ENCODE peak calls at places on chromosomes 4 and X, in six cellular contexts. One of them, this sample, is unnamed.

GRCh38 chr4:151641983-151642382 is 118.8 kb downstream of the GATB start:
- DNase-seq in OCI-LY7: no peak
- DNase-seq in GM20000: no peak
- DNase-seq in Panc1: no peak
- DNase-seq in foreskin fibroblast: no peak
- DNase-seq in activated B cell treated with CpG ODN at 0.5 μM for 24 hours: no peak
- DNase-seq in this sample: no peak

GRCh38 chrX:123731987-123732678 is 719 bp downstream of the THOC2 start:
- DNase-seq in OCI-LY7: no peak
- DNase-seq in GM20000: no peak
- DNase-seq in Panc1: no peak
- DNase-seq in foreskin fibroblast: no peak
- DNase-seq in activated B cell treated with CpG ODN at 0.5 μM for 24 hours: no peak
- DNase-seq in this sample: no peak

GRCh38 chrX:22698151-22698550 is 301.6 kb upstream of the DDX53 start:
- DNase-seq in OCI-LY7: no peak
- DNase-seq in GM20000: no peak
- DNase-seq in Panc1: no peak
- DNase-seq in foreskin fibroblast: no peak
- DNase-seq in activated B cell treated with CpG ODN at 0.5 μM for 24 hours: no peak
- DNase-seq in this sample: no peak

GRCh38 chrX:19772759-19773623 is 114.4 kb downstream of the SH3KBP1 start:
- DNase-seq in OCI-LY7: peak; percentile 52
- DNase-seq in GM20000: no peak
- DNase-seq in Panc1: no peak
- DNase-seq in foreskin fibroblast: no peak
- DNase-seq in activated B cell treated with CpG ODN at 0.5 μM for 24 hours: no peak
- DNase-seq in this sample: no peak

GRCh38 chrX:15750611-15751159 is 12.6 kb downstream of the CA5B start:
- DNase-seq in OCI-LY7: no peak
- DNase-seq in GM20000: no peak
- DNase-seq in Panc1: no peak
- DNase-seq in foreskin fibroblast: no peak
- DNase-seq in activated B cell treated with CpG ODN at 0.5 μM for 24 hours: no peak
- DNase-seq in this sample: peak; percentile 41

GRCh38 chr4:41796545-41797210 is 48.2 kb upstream of the PHOX2B start:
- DNase-seq in OCI-LY7: no peak
- DNase-seq in GM20000: no peak
- DNase-seq in Panc1: no peak
- DNase-seq in foreskin fibroblast: no peak
- DNase-seq in activated B cell treated with CpG ODN at 0.5 μM for 24 hours: no peak
- DNase-seq in this sample: no peak

GRCh38 chr4:101730291-101731117 is 60.0 kb upstream of the BANK1 start:
- DNase-seq in OCI-LY7: peak; percentile 51
- DNase-seq in GM20000: peak; percentile 31
- DNase-seq in Panc1: peak; percentile 38
- DNase-seq in foreskin fibroblast: peak; percentile 28
- DNase-seq in activated B cell treated with CpG ODN at 0.5 μM for 24 hours: no peak
- DNase-seq in this sample: peak; percentile 65

GRCh38 chr4:57193996-57194675 is 84.0 kb upstream of the IGFBP7 start:
- DNase-seq in OCI-LY7: no peak
- DNase-seq in GM20000: no peak
- DNase-seq in Panc1: no peak
- DNase-seq in foreskin fibroblast: no peak
- DNase-seq in activated B cell treated with CpG ODN at 0.5 μM for 24 hours: no peak
- DNase-seq in this sample: no peak

GRCh38 chr4:8325284-8325973 is 55.9 kb downstream of the HTRA3 start:
- DNase-seq in OCI-LY7: no peak
- DNase-seq in GM20000: no peak
- DNase-seq in Panc1: no peak
- DNase-seq in foreskin fibroblast: no peak
- DNase-seq in activated B cell treated with CpG ODN at 0.5 μM for 24 hours: no peak
- DNase-seq in this sample: peak; percentile 4

GRCh38 chr4:108544504-108544903 is 75.9 kb upstream of the RPL34 start:
- DNase-seq in OCI-LY7: no peak
- DNase-seq in GM20000: no peak
- DNase-seq in Panc1: no peak
- DNase-seq in foreskin fibroblast: peak; percentile 68
- DNase-seq in activated B cell treated with CpG ODN at 0.5 μM for 24 hours: no peak
- DNase-seq in this sample: peak; percentile 1

GRCh38 chr4:6222761-6223292 is 22.5 kb upstream of the JAKMIP1 start:
- DNase-seq in OCI-LY7: no peak
- DNase-seq in GM20000: no peak
- DNase-seq in Panc1: no peak
- DNase-seq in foreskin fibroblast: no peak
- DNase-seq in activated B cell treated with CpG ODN at 0.5 μM for 24 hours: no peak
- DNase-seq in this sample: no peak

GRCh38 chrX:119516157-119516702 is 48.0 kb downstream of the SLC25A5 start:
- DNase-seq in OCI-LY7: peak; percentile 83
- DNase-seq in GM20000: peak; percentile 67
- DNase-seq in Panc1: peak; percentile 62
- DNase-seq in foreskin fibroblast: peak; percentile 33
- DNase-seq in activated B cell treated with CpG ODN at 0.5 μM for 24 hours: peak; percentile 18
- DNase-seq in this sample: peak; percentile 66

GRCh38 chrX:152913915-152914314 is 16.0 kb downstream of the ZNF185 start:
- DNase-seq in OCI-LY7: no peak
- DNase-seq in GM20000: no peak
- DNase-seq in Panc1: no peak
- DNase-seq in foreskin fibroblast: no peak
- DNase-seq in activated B cell treated with CpG ODN at 0.5 μM for 24 hours: no peak
- DNase-seq in this sample: no peak

GRCh38 chr4:52996261-52997131 is 134.4 kb downstream of the RASL11B start:
- DNase-seq in OCI-LY7: no peak
- DNase-seq in GM20000: no peak
- DNase-seq in Panc1: no peak
- DNase-seq in foreskin fibroblast: peak; percentile 81
- DNase-seq in activated B cell treated with CpG ODN at 0.5 μM for 24 hours: no peak
- DNase-seq in this sample: peak; percentile 52

GRCh38 chrX:110665636-110666035 is 130.0 kb downstream of the CHRDL1 start:
- DNase-seq in OCI-LY7: peak; percentile 0
- DNase-seq in GM20000: no peak
- DNase-seq in Panc1: no peak
- DNase-seq in foreskin fibroblast: peak; percentile 10
- DNase-seq in activated B cell treated with CpG ODN at 0.5 μM for 24 hours: no peak
- DNase-seq in this sample: peak; percentile 29

GRCh38 chr4:101187837-101188236 is 159.5 kb downstream of the PPP3CA start:
- DNase-seq in OCI-LY7: peak; percentile 9
- DNase-seq in GM20000: no peak
- DNase-seq in Panc1: no peak
- DNase-seq in foreskin fibroblast: no peak
- DNase-seq in activated B cell treated with CpG ODN at 0.5 μM for 24 hours: no peak
- DNase-seq in this sample: no peak

GRCh38 chr4:152486414-152487389 is 49.2 kb downstream of the FBXW7 start:
- DNase-seq in OCI-LY7: no peak
- DNase-seq in GM20000: no peak
- DNase-seq in Panc1: no peak
- DNase-seq in foreskin fibroblast: no peak
- DNase-seq in activated B cell treated with CpG ODN at 0.5 μM for 24 hours: no peak
- DNase-seq in this sample: no peak

GRCh38 chr4:153643406-153644016 is 40.6 kb upstream of the TLR2 start:
- DNase-seq in OCI-LY7: peak; percentile 92
- DNase-seq in GM20000: peak; percentile 76
- DNase-seq in Panc1: no peak
- DNase-seq in foreskin fibroblast: no peak
- DNase-seq in activated B cell treated with CpG ODN at 0.5 μM for 24 hours: no peak
- DNase-seq in this sample: peak; percentile 57

GRCh38 chrX:80808854-80809493 is 703 bp downstream of the BRWD3 start:
- DNase-seq in OCI-LY7: peak; percentile 43
- DNase-seq in GM20000: no peak
- DNase-seq in Panc1: no peak
- DNase-seq in foreskin fibroblast: peak; percentile 1
- DNase-seq in activated B cell treated with CpG ODN at 0.5 μM for 24 hours: peak; percentile 27
- DNase-seq in this sample: no peak

GRCh38 chr4:183670251-183670650 is 11.2 kb downstream of the TRAPPC11 start:
- DNase-seq in OCI-LY7: no peak
- DNase-seq in GM20000: no peak
- DNase-seq in Panc1: no peak
- DNase-seq in foreskin fibroblast: no peak
- DNase-seq in activated B cell treated with CpG ODN at 0.5 μM for 24 hours: no peak
- DNase-seq in this sample: no peak

GRCh38 chr4:45795165-45795564 is 328.7 kb downstream of the GABRG1 start:
- DNase-seq in OCI-LY7: no peak
- DNase-seq in GM20000: no peak
- DNase-seq in Panc1: no peak
- DNase-seq in foreskin fibroblast: no peak
- DNase-seq in activated B cell treated with CpG ODN at 0.5 μM for 24 hours: no peak
- DNase-seq in this sample: no peak

GRCh38 chr4:7842384-7843279 is 97.0 kb downstream of the AFAP1 start:
- DNase-seq in OCI-LY7: no peak
- DNase-seq in GM20000: no peak
- DNase-seq in Panc1: peak; percentile 73
- DNase-seq in foreskin fibroblast: peak; percentile 94
- DNase-seq in activated B cell treated with CpG ODN at 0.5 μM for 24 hours: no peak
- DNase-seq in this sample: peak; percentile 97

GRCh38 chr4:55948726-55949479 is at the start of gene CEP135:
- DNase-seq in OCI-LY7: peak; percentile 95
- DNase-seq in GM20000: peak; percentile 93
- DNase-seq in Panc1: peak; percentile 61
- DNase-seq in foreskin fibroblast: peak; percentile 93
- DNase-seq in activated B cell treated with CpG ODN at 0.5 μM for 24 hours: peak; percentile 94
- DNase-seq in this sample: peak; percentile 93

GRCh38 chr4:13906727-13907126 is 279.2 kb upstream of the BOD1L1 start:
- DNase-seq in OCI-LY7: no peak
- DNase-seq in GM20000: no peak
- DNase-seq in Panc1: no peak
- DNase-seq in foreskin fibroblast: no peak
- DNase-seq in activated B cell treated with CpG ODN at 0.5 μM for 24 hours: no peak
- DNase-seq in this sample: no peak

GRCh38 chr4:13905543-13905942 is 278.0 kb upstream of the BOD1L1 start:
- DNase-seq in OCI-LY7: no peak
- DNase-seq in GM20000: no peak
- DNase-seq in Panc1: no peak
- DNase-seq in foreskin fibroblast: no peak
- DNase-seq in activated B cell treated with CpG ODN at 0.5 μM for 24 hours: no peak
- DNase-seq in this sample: peak; percentile 57

GRCh38 chr4:13908455-13908854 is 280.9 kb upstream of the BOD1L1 start:
- DNase-seq in OCI-LY7: no peak
- DNase-seq in GM20000: no peak
- DNase-seq in Panc1: no peak
- DNase-seq in foreskin fibroblast: no peak
- DNase-seq in activated B cell treated with CpG ODN at 0.5 μM for 24 hours: no peak
- DNase-seq in this sample: no peak

GRCh38 chr4:13910556-13910955 is 283.0 kb upstream of the BOD1L1 start:
- DNase-seq in OCI-LY7: no peak
- DNase-seq in GM20000: no peak
- DNase-seq in Panc1: no peak
- DNase-seq in foreskin fibroblast: no peak
- DNase-seq in activated B cell treated with CpG ODN at 0.5 μM for 24 hours: no peak
- DNase-seq in this sample: no peak

DNA sequence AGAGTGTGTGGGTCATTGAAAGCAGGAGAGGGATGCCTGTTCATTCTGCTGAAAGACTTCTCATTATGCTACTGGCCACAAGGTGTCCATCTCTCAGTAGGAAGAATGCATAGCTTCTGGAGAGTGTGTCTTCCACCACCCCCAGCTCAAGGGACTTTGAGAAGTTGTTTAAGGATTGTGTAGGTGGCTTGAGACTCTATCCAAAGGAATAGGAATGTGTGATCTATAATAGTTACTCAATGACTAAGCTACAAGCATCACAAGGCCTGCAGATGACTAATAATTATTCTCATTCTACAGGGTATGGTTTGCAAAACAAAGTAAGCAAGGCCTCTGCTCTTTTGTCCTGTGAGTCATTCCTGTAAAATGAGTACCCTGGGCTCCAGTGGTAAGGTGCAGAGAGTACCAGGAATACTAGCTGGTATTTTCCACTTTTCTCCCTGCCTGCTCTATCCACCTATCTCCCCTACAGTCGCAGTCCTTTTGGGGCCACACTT is 279.8 kb upstream of the BOD1L1 start:
- DNase-seq in OCI-LY7: no peak
- DNase-seq in GM20000: no peak
- DNase-seq in Panc1: peak; percentile 87
- DNase-seq in foreskin fibroblast: peak; percentile 94
- DNase-seq in activated B cell treated with CpG ODN at 0.5 μM for 24 hours: no peak
- DNase-seq in this sample: peak; percentile 99
- TF ChIP-seq CTCF in OCI-LY7: no peak
- TF ChIP-seq CTCF in GM20000: no peak
- TF ChIP-seq CTCF in Panc1: peak; percentile 24
- TF ChIP-seq CTCF in foreskin fibroblast: peak; percentile 40
- TF ChIP-seq CTCF in activated B cell treated with CpG ODN at 0.5 μM for 24 hours: no peak
- TF ChIP-seq CTCF in this sample: peak; percentile 73

GRCh38 chrX:112520124-112520523 is 159.6 kb downstream of the LHFPL1 start:
- DNase-seq in OCI-LY7: no peak
- DNase-seq in GM20000: no peak
- DNase-seq in Panc1: no peak
- DNase-seq in foreskin fibroblast: no peak
- DNase-seq in activated B cell treated with CpG ODN at 0.5 μM for 24 hours: no peak
- DNase-seq in this sample: no peak

GRCh38 chrX:112521658-112522057 is 158.1 kb downstream of the LHFPL1 start:
- DNase-seq in OCI-LY7: no peak
- DNase-seq in GM20000: no peak
- DNase-seq in Panc1: no peak
- DNase-seq in foreskin fibroblast: no peak
- DNase-seq in activated B cell treated with CpG ODN at 0.5 μM for 24 hours: no peak
- DNase-seq in this sample: no peak
- TF ChIP-seq CTCF in OCI-LY7: no peak
- TF ChIP-seq CTCF in GM20000: no peak
- TF ChIP-seq CTCF in Panc1: no peak
- TF ChIP-seq CTCF in foreskin fibroblast: no peak
- TF ChIP-seq CTCF in activated B cell treated with CpG ODN at 0.5 μM for 24 hours: no peak
- TF ChIP-seq CTCF in this sample: no peak

DNA sequence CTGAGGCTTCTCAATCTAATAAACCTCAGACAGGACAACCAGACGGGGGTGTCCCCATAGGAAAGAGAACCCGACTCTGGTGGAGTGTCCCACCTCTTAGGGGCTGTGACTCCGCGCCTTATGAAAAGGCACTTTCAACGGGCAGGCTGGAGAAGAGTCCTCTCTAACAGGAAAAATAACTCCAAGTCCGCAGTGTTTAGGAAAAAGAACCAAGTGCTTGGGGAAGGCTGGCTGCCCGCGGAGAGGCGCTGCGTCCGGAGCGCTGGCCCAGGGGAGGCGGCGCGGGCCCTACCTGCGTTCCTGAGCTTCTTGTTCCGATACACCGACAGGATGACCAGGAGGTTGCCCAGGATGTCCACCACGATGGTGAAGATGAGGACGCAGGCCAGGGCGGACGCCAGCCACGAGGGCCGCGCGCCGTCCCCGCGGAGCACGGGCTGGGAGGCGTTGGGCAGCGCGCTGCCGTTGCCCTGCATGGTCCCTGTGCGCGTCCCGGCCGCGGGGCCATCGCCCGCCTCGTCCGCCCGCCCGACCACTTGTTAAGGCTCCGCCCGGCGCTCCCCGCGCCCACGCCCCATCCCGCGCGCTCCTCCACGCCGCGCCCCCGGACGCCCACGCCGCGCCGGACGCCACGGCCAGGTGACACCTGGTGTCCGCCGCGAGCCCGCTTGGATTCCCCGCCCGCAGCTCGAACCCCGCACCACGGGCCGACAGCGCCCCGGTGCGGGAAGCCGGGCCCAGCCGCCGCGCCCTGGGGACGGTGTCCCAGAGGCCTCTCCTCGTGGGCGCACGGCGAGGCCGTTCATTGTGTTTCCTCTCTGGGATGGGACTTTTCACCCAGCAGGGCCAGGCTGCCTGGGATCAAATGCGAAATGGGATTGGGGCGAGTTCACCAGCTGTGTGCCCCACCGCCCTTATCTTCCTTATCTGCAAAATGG is at the start of gene MTNR1A:
- DNase-seq in OCI-LY7: no peak
- DNase-seq in GM20000: no peak
- DNase-seq in Panc1: no peak
- DNase-seq in foreskin fibroblast: no peak
- DNase-seq in activated B cell treated with CpG ODN at 0.5 μM for 24 hours: no peak
- DNase-seq in this sample: no peak
- TF ChIP-seq CTCF in OCI-LY7: no peak
- TF ChIP-seq CTCF in GM20000: no peak
- TF ChIP-seq CTCF in Panc1: peak; percentile 76
- TF ChIP-seq CTCF in foreskin fibroblast: no peak
- TF ChIP-seq CTCF in activated B cell treated with CpG ODN at 0.5 μM for 24 hours: no peak
- TF ChIP-seq CTCF in this sample: no peak

GRCh38 chr4:173318648-173319211 is 15.4 kb downstream of the HMGB2 start:
- DNase-seq in OCI-LY7: peak; percentile 62
- DNase-seq in GM20000: no peak
- DNase-seq in Panc1: no peak
- DNase-seq in foreskin fibroblast: no peak
- DNase-seq in activated B cell treated with CpG ODN at 0.5 μM for 24 hours: no peak
- DNase-seq in this sample: peak; percentile 40
- TF ChIP-seq CTCF in OCI-LY7: peak; percentile 72
- TF ChIP-seq CTCF in GM20000: no peak
- TF ChIP-seq CTCF in Panc1: no peak
- TF ChIP-seq CTCF in foreskin fibroblast: no peak
- TF ChIP-seq CTCF in activated B cell treated with CpG ODN at 0.5 μM for 24 hours: peak; percentile 48
- TF ChIP-seq CTCF in this sample: peak; percentile 88